ENCODE peak calls at places on chromosome 16, in six cellular contexts. One of them, this sample, is unnamed.

GRCh38 chr16:48384982-48385271 is 286 bp downstream of the SIAH1 start:
- DNase-seq in stimulated activated CD4-positive, alpha-beta T cell treated with anti-CD3 and anti-CD28 coated beads, Interleukin-2, amount 100 ng/mL, for 48 hours: peak; percentile 41
- DNase-seq in psoas muscle: no peak
- DNase-seq in HCT116: no peak
- DNase-seq in H54: no peak
- DNase-seq in central memory CD8-positive, alpha-beta T cell: no peak
- DNase-seq in this sample: no peak

GRCh38 chr16:57000271-57001025 is 11.1 kb downstream of the NLRC5 start:
- DNase-seq in stimulated activated CD4-positive, alpha-beta T cell treated with anti-CD3 and anti-CD28 coated beads, Interleukin-2, amount 100 ng/mL, for 48 hours: peak; percentile 59
- DNase-seq in psoas muscle: peak; percentile 78
- DNase-seq in HCT116: peak; percentile 19
- DNase-seq in H54: peak; percentile 90
- DNase-seq in central memory CD8-positive, alpha-beta T cell: no peak
- DNase-seq in this sample: peak; percentile 72

GRCh38 chr16:76650579-76650978 is 373.4 kb downstream of the CNTNAP4 start:
- DNase-seq in stimulated activated CD4-positive, alpha-beta T cell treated with anti-CD3 and anti-CD28 coated beads, Interleukin-2, amount 100 ng/mL, for 48 hours: no peak
- DNase-seq in psoas muscle: no peak
- DNase-seq in HCT116: no peak
- DNase-seq in H54: no peak
- DNase-seq in central memory CD8-positive, alpha-beta T cell: no peak
- DNase-seq in this sample: no peak

GRCh38 chr16:61128545-61129323 is 907.5 kb downstream of the CDH8 start:
- DNase-seq in stimulated activated CD4-positive, alpha-beta T cell treated with anti-CD3 and anti-CD28 coated beads, Interleukin-2, amount 100 ng/mL, for 48 hours: no peak
- DNase-seq in psoas muscle: no peak
- DNase-seq in HCT116: no peak
- DNase-seq in H54: no peak
- DNase-seq in central memory CD8-positive, alpha-beta T cell: no peak
- DNase-seq in this sample: no peak

GRCh38 chr16:75250809-75251279 is 580 bp downstream of the BCAR1 start:
- DNase-seq in stimulated activated CD4-positive, alpha-beta T cell treated with anti-CD3 and anti-CD28 coated beads, Interleukin-2, amount 100 ng/mL, for 48 hours: no peak
- DNase-seq in psoas muscle: peak; percentile 57
- DNase-seq in HCT116: no peak
- DNase-seq in H54: no peak
- DNase-seq in central memory CD8-positive, alpha-beta T cell: no peak
- DNase-seq in this sample: peak; percentile 52

GRCh38 chr16:65867276-65867990 is 499.1 kb upstream of the CDH5 start:
- DNase-seq in stimulated activated CD4-positive, alpha-beta T cell treated with anti-CD3 and anti-CD28 coated beads, Interleukin-2, amount 100 ng/mL, for 48 hours: no peak
- DNase-seq in psoas muscle: no peak
- DNase-seq in HCT116: no peak
- DNase-seq in H54: no peak
- DNase-seq in central memory CD8-positive, alpha-beta T cell: no peak
- DNase-seq in this sample: no peak

GRCh38 chr16:61596648-61597047 is 439.6 kb downstream of the CDH8 start:
- DNase-seq in stimulated activated CD4-positive, alpha-beta T cell treated with anti-CD3 and anti-CD28 coated beads, Interleukin-2, amount 100 ng/mL, for 48 hours: no peak
- DNase-seq in psoas muscle: no peak
- DNase-seq in HCT116: no peak
- DNase-seq in H54: no peak
- DNase-seq in central memory CD8-positive, alpha-beta T cell: no peak
- DNase-seq in this sample: no peak

GRCh38 chr16:68920349-68920748 is 77.0 kb downstream of the TANGO6 start:
- DNase-seq in stimulated activated CD4-positive, alpha-beta T cell treated with anti-CD3 and anti-CD28 coated beads, Interleukin-2, amount 100 ng/mL, for 48 hours: no peak
- DNase-seq in psoas muscle: no peak
- DNase-seq in HCT116: no peak
- DNase-seq in H54: no peak
- DNase-seq in central memory CD8-positive, alpha-beta T cell: no peak
- DNase-seq in this sample: no peak

GRCh38 chr16:28863929-28864886 is 565 bp downstream of the SH2B1 start:
- DNase-seq in stimulated activated CD4-positive, alpha-beta T cell treated with anti-CD3 and anti-CD28 coated beads, Interleukin-2, amount 100 ng/mL, for 48 hours: no peak
- DNase-seq in psoas muscle: peak; percentile 33
- DNase-seq in HCT116: no peak
- DNase-seq in H54: no peak
- DNase-seq in central memory CD8-positive, alpha-beta T cell: peak; percentile 25
- DNase-seq in this sample: peak; percentile 41

GRCh38 chr16:11094838-11095565 is 150.6 kb downstream of the CLEC16A start:
- DNase-seq in stimulated activated CD4-positive, alpha-beta T cell treated with anti-CD3 and anti-CD28 coated beads, Interleukin-2, amount 100 ng/mL, for 48 hours: no peak
- DNase-seq in psoas muscle: no peak
- DNase-seq in HCT116: no peak
- DNase-seq in H54: no peak
- DNase-seq in central memory CD8-positive, alpha-beta T cell: no peak
- DNase-seq in this sample: no peak

GRCh38 chr16:56747486-56748045 is 17.6 kb downstream of the NUP93 start:
- DNase-seq in stimulated activated CD4-positive, alpha-beta T cell treated with anti-CD3 and anti-CD28 coated beads, Interleukin-2, amount 100 ng/mL, for 48 hours: no peak
- DNase-seq in psoas muscle: no peak
- DNase-seq in HCT116: no peak
- DNase-seq in H54: no peak
- DNase-seq in central memory CD8-positive, alpha-beta T cell: no peak
- DNase-seq in this sample: peak; percentile 72

GRCh38 chr16:66437391-66437945 is 10.4 kb downstream of the BEAN1 start:
- DNase-seq in stimulated activated CD4-positive, alpha-beta T cell treated with anti-CD3 and anti-CD28 coated beads, Interleukin-2, amount 100 ng/mL, for 48 hours: no peak
- DNase-seq in psoas muscle: no peak
- DNase-seq in HCT116: no peak
- DNase-seq in H54: no peak
- DNase-seq in central memory CD8-positive, alpha-beta T cell: no peak
- DNase-seq in this sample: no peak

This sample was measured in myocyte.